ENCODE peak calls at places on chromosomes 6 and 20, in eight cellular contexts. One of them, this sample, is unnamed.

GRCh38 chr6:7071405-7071804 is 36.4 kb upstream of the RREB1 start:
- DNase-seq in mucosa of descending colon: no peak
- DNase-seq in astrocyte of the spinal cord: no peak
- DNase-seq in heart left ventricle: no peak
- DNase-seq in CD8-positive, alpha-beta T cell: no peak
- DNase-seq in T follicular helper cell: no peak
- DNase-seq in hippocampal formation: no peak
- DNase-seq in AG08396: no peak
- DNase-seq in this sample: no peak

GRCh38 chr20:44010162-44010704 is 95.6 kb downstream of the TOX2 start:
- DNase-seq in mucosa of descending colon: no peak
- DNase-seq in astrocyte of the spinal cord: no peak
- DNase-seq in heart left ventricle: no peak
- DNase-seq in CD8-positive, alpha-beta T cell: peak
- DNase-seq in T follicular helper cell: no peak
- DNase-seq in hippocampal formation: no peak
- DNase-seq in AG08396: no peak
- DNase-seq in this sample: no peak

GRCh38 chr6:121653624-121654008 is 218.2 kb downstream of the GJA1 start:
- DNase-seq in mucosa of descending colon: no peak
- DNase-seq in astrocyte of the spinal cord: no peak
- DNase-seq in heart left ventricle: no peak
- DNase-seq in CD8-positive, alpha-beta T cell: no peak
- DNase-seq in T follicular helper cell: no peak
- DNase-seq in hippocampal formation: no peak
- DNase-seq in AG08396: no peak
- DNase-seq in this sample: no peak

GRCh38 chr6:90364291-90364690 is 67.6 kb upstream of the BACH2 start:
- DNase-seq in mucosa of descending colon: no peak
- DNase-seq in astrocyte of the spinal cord: no peak
- DNase-seq in heart left ventricle: no peak
- DNase-seq in CD8-positive, alpha-beta T cell: no peak
- DNase-seq in T follicular helper cell: no peak
- DNase-seq in hippocampal formation: no peak
- DNase-seq in AG08396: no peak
- DNase-seq in this sample: no peak

GRCh38 chr6:152124432-152125074 is 317.1 kb downstream of the ESR1 start:
- DNase-seq in mucosa of descending colon: no peak
- DNase-seq in astrocyte of the spinal cord: peak
- DNase-seq in heart left ventricle: no peak
- DNase-seq in CD8-positive, alpha-beta T cell: no peak
- DNase-seq in T follicular helper cell: no peak
- DNase-seq in hippocampal formation: no peak
- DNase-seq in AG08396: peak
- DNase-seq in this sample: no peak

GRCh38 chr20:48266571-48266970 is 481.3 kb upstream of the SULF2 start:
- DNase-seq in mucosa of descending colon: no peak
- DNase-seq in astrocyte of the spinal cord: no peak
- DNase-seq in heart left ventricle: no peak
- DNase-seq in CD8-positive, alpha-beta T cell: no peak
- DNase-seq in T follicular helper cell: no peak
- DNase-seq in hippocampal formation: no peak
- DNase-seq in AG08396: no peak
- DNase-seq in this sample: no peak

GRCh38 chr6:152135755-152136448 is 328.4 kb downstream of the ESR1 start:
- DNase-seq in mucosa of descending colon: peak
- DNase-seq in astrocyte of the spinal cord: no peak
- DNase-seq in heart left ventricle: no peak
- DNase-seq in CD8-positive, alpha-beta T cell: no peak
- DNase-seq in T follicular helper cell: no peak
- DNase-seq in hippocampal formation: no peak
- DNase-seq in AG08396: no peak
- DNase-seq in this sample: no peak

GRCh38 chr6:110093981-110094380 is 85.5 kb downstream of the WASF1 start:
- DNase-seq in mucosa of descending colon: no peak
- DNase-seq in astrocyte of the spinal cord: no peak
- DNase-seq in heart left ventricle: no peak
- DNase-seq in CD8-positive, alpha-beta T cell: no peak
- DNase-seq in T follicular helper cell: no peak
- DNase-seq in hippocampal formation: no peak
- DNase-seq in AG08396: no peak
- DNase-seq in this sample: no peak

GRCh38 chr6:45946352-45946751 is 69.3 kb downstream of the CLIC5 start:
- DNase-seq in mucosa of descending colon: no peak
- DNase-seq in astrocyte of the spinal cord: peak
- DNase-seq in heart left ventricle: peak
- DNase-seq in CD8-positive, alpha-beta T cell: no peak
- DNase-seq in T follicular helper cell: no peak
- DNase-seq in hippocampal formation: no peak
- DNase-seq in AG08396: peak
- DNase-seq in this sample: peak